ENCODE peak calls at places on chromosomes 11 and 22, in four cellular contexts. One of them, this sample, is unnamed.

GRCh38 chr22:29114392-29114791 is 41.6 kb downstream of the KREMEN1 start:
- DNase-seq in germinal center: no peak
- DNase-seq in activated T-helper 1 cell treated with Interleukin-2 at 50 U/mL for 16 hours: no peak
- DNase-seq in CD4-positive, alpha-beta memory T cell: no peak
- DNase-seq in this sample: no peak

GRCh38 chr11:19660076-19660475 is 52.6 kb upstream of the NAV2 start:
- DNase-seq in germinal center: no peak
- DNase-seq in activated T-helper 1 cell treated with Interleukin-2 at 50 U/mL for 16 hours: peak; percentile 5
- DNase-seq in CD4-positive, alpha-beta memory T cell: no peak
- DNase-seq in this sample: no peak

GRCh38 chr22:21447694-21448402 is 19.3 kb upstream of the TMEM191C start:
- DNase-seq in germinal center: no peak
- DNase-seq in activated T-helper 1 cell treated with Interleukin-2 at 50 U/mL for 16 hours: no peak
- DNase-seq in CD4-positive, alpha-beta memory T cell: no peak
- DNase-seq in this sample: no peak

GRCh38 chr11:71086687-71087258 is 165.6 kb downstream of the SHANK2 start:
- DNase-seq in germinal center: peak; percentile 15
- DNase-seq in activated T-helper 1 cell treated with Interleukin-2 at 50 U/mL for 16 hours: no peak
- DNase-seq in CD4-positive, alpha-beta memory T cell: no peak
- DNase-seq in this sample: no peak

GRCh38 chr11:68954970-68955958 is 25.5 kb downstream of the MRGPRD start:
- DNase-seq in germinal center: no peak
- DNase-seq in activated T-helper 1 cell treated with Interleukin-2 at 50 U/mL for 16 hours: no peak
- DNase-seq in CD4-positive, alpha-beta memory T cell: no peak
- DNase-seq in this sample: no peak

GRCh38 chr11:33044281-33044680 is 4.9 kb downstream of the TCP11L1 start:
- DNase-seq in germinal center: no peak
- DNase-seq in activated T-helper 1 cell treated with Interleukin-2 at 50 U/mL for 16 hours: no peak
- DNase-seq in CD4-positive, alpha-beta memory T cell: no peak
- DNase-seq in this sample: no peak

GRCh38 chr11:126595560-126595959 is 240.1 kb downstream of the ST3GAL4 start:
- DNase-seq in germinal center: no peak
- DNase-seq in activated T-helper 1 cell treated with Interleukin-2 at 50 U/mL for 16 hours: no peak
- DNase-seq in CD4-positive, alpha-beta memory T cell: no peak
- DNase-seq in this sample: no peak

GRCh38 chr11:72243567-72244316 is at the start of gene PHOX2A:
- DNase-seq in germinal center: no peak
- DNase-seq in activated T-helper 1 cell treated with Interleukin-2 at 50 U/mL for 16 hours: no peak
- DNase-seq in CD4-positive, alpha-beta memory T cell: no peak
- DNase-seq in this sample: no peak

GRCh38 chr11:126963603-126964353 is 36.8 kb downstream of the KIRREL3 start:
- DNase-seq in germinal center: no peak
- DNase-seq in activated T-helper 1 cell treated with Interleukin-2 at 50 U/mL for 16 hours: no peak
- DNase-seq in CD4-positive, alpha-beta memory T cell: no peak
- DNase-seq in this sample: no peak

GRCh38 chr11:121473064-121473777 is 20.5 kb upstream of the SORL1-AS1 start:
- DNase-seq in germinal center: no peak
- DNase-seq in activated T-helper 1 cell treated with Interleukin-2 at 50 U/mL for 16 hours: no peak
- DNase-seq in CD4-positive, alpha-beta memory T cell: no peak
- DNase-seq in this sample: no peak

GRCh38 chr11:46529086-46529905 is 64.5 kb downstream of the AMBRA1 start:
- DNase-seq in germinal center: peak; percentile 90
- DNase-seq in activated T-helper 1 cell treated with Interleukin-2 at 50 U/mL for 16 hours: peak; percentile 42
- DNase-seq in CD4-positive, alpha-beta memory T cell: peak; percentile 64
- DNase-seq in this sample: peak; percentile 41

GRCh38 chr11:118757881-118758399 is 33.0 kb downstream of the DDX6 start:
- DNase-seq in germinal center: no peak
- DNase-seq in activated T-helper 1 cell treated with Interleukin-2 at 50 U/mL for 16 hours: no peak
- DNase-seq in CD4-positive, alpha-beta memory T cell: no peak
- DNase-seq in this sample: no peak

GRCh38 chr11:134331565-134332188 is at the start of gene GLB1L2:
- DNase-seq in germinal center: peak; percentile 93
- DNase-seq in activated T-helper 1 cell treated with Interleukin-2 at 50 U/mL for 16 hours: peak; percentile 78
- DNase-seq in CD4-positive, alpha-beta memory T cell: peak; percentile 83
- DNase-seq in this sample: peak; percentile 69

GRCh38 chr22:31342389-31343125 is 3.6 kb downstream of the PATZ1 start:
- DNase-seq in germinal center: no peak
- DNase-seq in activated T-helper 1 cell treated with Interleukin-2 at 50 U/mL for 16 hours: no peak
- DNase-seq in CD4-positive, alpha-beta memory T cell: no peak
- DNase-seq in this sample: no peak

GRCh38 chr11:45078236-45079074 is 68.0 kb upstream of the PRDM11 start:
- DNase-seq in germinal center: no peak
- DNase-seq in activated T-helper 1 cell treated with Interleukin-2 at 50 U/mL for 16 hours: no peak
- DNase-seq in CD4-positive, alpha-beta memory T cell: no peak
- DNase-seq in this sample: no peak

GRCh38 chr11:1852271-1852877 is 510 bp upstream of the LSP1 start:
- DNase-seq in germinal center: no peak
- DNase-seq in activated T-helper 1 cell treated with Interleukin-2 at 50 U/mL for 16 hours: no peak
- DNase-seq in CD4-positive, alpha-beta memory T cell: no peak
- DNase-seq in this sample: no peak

GRCh38 chr11:19084661-19085315 is 24.3 kb upstream of the MRGPRX2 start:
- DNase-seq in germinal center: no peak
- DNase-seq in activated T-helper 1 cell treated with Interleukin-2 at 50 U/mL for 16 hours: no peak
- DNase-seq in CD4-positive, alpha-beta memory T cell: no peak
- DNase-seq in this sample: no peak

GRCh38 chr11:28529046-28529445 is 420.9 kb downstream of the METTL15 start:
- DNase-seq in germinal center: no peak
- DNase-seq in activated T-helper 1 cell treated with Interleukin-2 at 50 U/mL for 16 hours: no peak
- DNase-seq in CD4-positive, alpha-beta memory T cell: no peak
- DNase-seq in this sample: no peak

GRCh38 chr11:11572386-11572785 is 49.4 kb downstream of the GALNT18 start:
- DNase-seq in germinal center: no peak
- DNase-seq in activated T-helper 1 cell treated with Interleukin-2 at 50 U/mL for 16 hours: no peak
- DNase-seq in CD4-positive, alpha-beta memory T cell: no peak
- DNase-seq in this sample: no peak

GRCh38 chr22:47202819-47203553 is 440.5 kb downstream of the TBC1D22A start:
- DNase-seq in germinal center: no peak
- DNase-seq in activated T-helper 1 cell treated with Interleukin-2 at 50 U/mL for 16 hours: no peak
- DNase-seq in CD4-positive, alpha-beta memory T cell: no peak
- DNase-seq in this sample: no peak